ENCODE peak calls at places on chromosomes 5 and 9, in four cellular contexts. C, B, D and R are unnamed samples.

GRCh38 chr5:40688127-40688756 is 8.5 kb downstream of the PTGER4 start:
- DNase-seq in B (peak), C (peak), D (peak), R (peak)

GRCh38 chr9:37908698-37909186 is 4.8 kb upstream of the SLC25A51 start:
- DNase-seq in B (no peak), D (no peak), C (no peak), R (no peak)

GRCh38 chr5:17831279-17831678 is 197.0 kb downstream of the TAF11L14 start:
- DNase-seq in C (peak), B (no peak), D (no peak), R (no peak)

GRCh38 chr9:68844623-68845612 is 139.9 kb downstream of the PIP5K1B start:
- DNase-seq in B (no peak), D (peak), C (peak), R (no peak)

GRCh38 chr5:179967489-179967888 is 59.8 kb upstream of the TBC1D9B start:
- DNase-seq in D (no peak), B (no peak), C (no peak), R (no peak)

GRCh38 chr9:96109718-96110351 is 192.1 kb downstream of the HSD17B3 start:
- DNase-seq in C (no peak), D (no peak), B (no peak), R (no peak)

GRCh38 chr9:106897681-106898080 is 34.7 kb downstream of the ZNF462 start:
- DNase-seq in C (no peak), B (no peak), D (no peak), R (no peak)

GRCh38 chr5:141867651-141868050 is 10.6 kb downstream of the PCDH1 start:
- DNase-seq in D (no peak), B (no peak), C (no peak), R (no peak)

GRCh38 chr9:19741178-19741577 is 47.7 kb downstream of the SLC24A2 start:
- DNase-seq in B (no peak), D (no peak), C (no peak), R (no peak)

GRCh38 chr5:141822134-141822533 is 56.1 kb downstream of the PCDH1 start:
- DNase-seq in D (peak), B (peak), C (no peak), R (no peak)

GRCh38 chr9:81819859-81820546 is 108.2 kb upstream of the SPATA31D4 start:
- DNase-seq in B (no peak), D (peak), C (no peak), R (no peak)

GRCh38 chr5:206406-206805 is 11.5 kb downstream of the CCDC127 start:
- DNase-seq in C (no peak), D (no peak), B (no peak), R (no peak)

GRCh38 chr9:137679249-137679648 is 60.4 kb downstream of the EHMT1 start:
- DNase-seq in C (no peak), B (no peak), D (no peak), R (no peak)

GRCh38 chr9:37542895-37543294 is 33.3 kb downstream of the FBXO10 start:
- DNase-seq in B (no peak), C (no peak), D (no peak), R (no peak)

GRCh38 chr5:58891072-58891970 is 308.4 kb downstream of the RAB3C start:
- DNase-seq in C (peak), B (peak), D (peak), R (peak)

GRCh38 chr9:130530932-130531331 is 48.4 kb upstream of the FUBP3 start:
- DNase-seq in D (no peak), C (no peak), B (no peak), R (no peak)

GRCh38 chr5:67493676-67494075 is 297.1 kb upstream of the CD180 start:
- DNase-seq in B (peak), D (peak), C (no peak), R (no peak)

GRCh38 chr5:134003957-134004625 is 684 bp downstream of the VDAC1 start:
- DNase-seq in D (peak), C (no peak), B (no peak), R (no peak)

GRCh38 chr5:139638090-139638735 is 9.9 kb upstream of the CXXC5 start:
- DNase-seq in B (no peak), C (no peak), D (peak), R (no peak)